ENCODE peak calls at places on chromosomes 6 and 20, in eight cellular contexts. One of them, this sample, is unnamed.

GRCh38 chr6:156794963-156795362 is 17.8 kb downstream of the ARID1B start:
- DNase-seq in fibroblast of lung: no peak
- DNase-seq in prostate gland: no peak
- DNase-seq in lung: no peak
- DNase-seq in mammary epithelial cell: no peak
- DNase-seq in kidney: no peak
- DNase-seq in GM23338: no peak
- DNase-seq in ovary: no peak
- DNase-seq in this sample: no peak

GRCh38 chr6:30770164-30770563 is 25.8 kb upstream of the IER3 start:
- DNase-seq in GM23338: no peak
- DNase-seq in fibroblast of lung: peak; percentile 30
- DNase-seq in kidney: no peak
- DNase-seq in ovary: no peak
- DNase-seq in prostate gland: no peak
- DNase-seq in lung: no peak
- DNase-seq in mammary epithelial cell: peak; percentile 41
- DNase-seq in this sample: no peak

GRCh38 chr6:31874836-31875572 is 3.8 kb downstream of the SLC44A4 start:
- DNase-seq in GM23338: no peak
- DNase-seq in ovary: no peak
- DNase-seq in prostate gland: peak; percentile 66
- DNase-seq in mammary epithelial cell: no peak
- DNase-seq in fibroblast of lung: peak; percentile 37
- DNase-seq in lung: no peak
- DNase-seq in kidney: no peak
- DNase-seq in this sample: no peak

GRCh38 chr6:154721460-154721859 is 11.8 kb upstream of the SCAF8 start:
- DNase-seq in kidney: no peak
- DNase-seq in ovary: no peak
- DNase-seq in fibroblast of lung: peak; percentile 46
- DNase-seq in lung: no peak
- DNase-seq in mammary epithelial cell: peak; percentile 98
- DNase-seq in prostate gland: no peak
- DNase-seq in GM23338: no peak
- DNase-seq in this sample: no peak

GRCh38 chr20:18702736-18703135 is 110.8 kb upstream of the SCP2D1 start:
- DNase-seq in lung: no peak
- DNase-seq in mammary epithelial cell: peak; percentile 49
- DNase-seq in prostate gland: no peak
- DNase-seq in fibroblast of lung: no peak
- DNase-seq in kidney: no peak
- DNase-seq in ovary: no peak
- DNase-seq in GM23338: no peak
- DNase-seq in this sample: no peak

GRCh38 chr6:126033696-126034095 is 47.4 kb downstream of the TRMT11 start:
- DNase-seq in prostate gland: peak; percentile 27
- DNase-seq in GM23338: peak; percentile 72
- DNase-seq in ovary: no peak
- DNase-seq in mammary epithelial cell: peak; percentile 58
- DNase-seq in fibroblast of lung: peak; percentile 95
- DNase-seq in kidney: no peak
- DNase-seq in lung: no peak
- DNase-seq in this sample: no peak

GRCh38 chr20:41386502-41387427 is 20.1 kb upstream of the EMILIN3 start:
- DNase-seq in GM23338: no peak
- DNase-seq in lung: no peak
- DNase-seq in mammary epithelial cell: no peak
- DNase-seq in kidney: no peak
- DNase-seq in ovary: no peak
- DNase-seq in fibroblast of lung: peak; percentile 62
- DNase-seq in prostate gland: no peak
- DNase-seq in this sample: no peak

GRCh38 chr6:130980310-130981032 is 82.6 kb downstream of the EPB41L2 start:
- DNase-seq in mammary epithelial cell: no peak
- DNase-seq in ovary: no peak
- DNase-seq in GM23338: no peak
- DNase-seq in kidney: no peak
- DNase-seq in prostate gland: no peak
- DNase-seq in fibroblast of lung: no peak
- DNase-seq in lung: no peak
- DNase-seq in this sample: no peak

GRCh38 chr6:16306334-16306733 is 67.9 kb downstream of the GMPR start:
- DNase-seq in lung: no peak
- DNase-seq in prostate gland: no peak
- DNase-seq in GM23338: peak; percentile 28
- DNase-seq in mammary epithelial cell: no peak
- DNase-seq in fibroblast of lung: no peak
- DNase-seq in ovary: no peak
- DNase-seq in kidney: no peak
- DNase-seq in this sample: no peak

GRCh38 chr6:119350202-119351004 is 842 bp upstream of the MAN1A1 start:
- DNase-seq in fibroblast of lung: peak; percentile 82
- DNase-seq in ovary: no peak
- DNase-seq in mammary epithelial cell: peak; percentile 38
- DNase-seq in GM23338: peak; percentile 31
- DNase-seq in lung: peak; percentile 39
- DNase-seq in kidney: no peak
- DNase-seq in prostate gland: no peak
- DNase-seq in this sample: no peak

GRCh38 chr6:137871299-137871698 is 4.2 kb downstream of the TNFAIP3 start:
- DNase-seq in kidney: no peak
- DNase-seq in mammary epithelial cell: no peak
- DNase-seq in lung: no peak
- DNase-seq in GM23338: no peak
- DNase-seq in fibroblast of lung: no peak
- DNase-seq in prostate gland: no peak
- DNase-seq in ovary: no peak
- DNase-seq in this sample: no peak

GRCh38 chr6:156645106-156645505 is 132.1 kb upstream of the ARID1B start:
- DNase-seq in lung: no peak
- DNase-seq in GM23338: no peak
- DNase-seq in kidney: peak; percentile 35
- DNase-seq in ovary: no peak
- DNase-seq in prostate gland: no peak
- DNase-seq in fibroblast of lung: peak; percentile 38
- DNase-seq in mammary epithelial cell: no peak
- DNase-seq in this sample: no peak

GRCh38 chr6:151535476-151536279 is 41.9 kb downstream of the CCDC170 start:
- DNase-seq in kidney: no peak
- DNase-seq in fibroblast of lung: no peak
- DNase-seq in mammary epithelial cell: no peak
- DNase-seq in prostate gland: no peak
- DNase-seq in lung: no peak
- DNase-seq in GM23338: no peak
- DNase-seq in ovary: no peak
- DNase-seq in this sample: no peak

GRCh38 chr20:36152266-36152665 is 2.3 kb upstream of the EPB41L1 start:
- DNase-seq in GM23338: no peak
- DNase-seq in ovary: no peak
- DNase-seq in mammary epithelial cell: no peak
- DNase-seq in kidney: peak; percentile 45
- DNase-seq in prostate gland: no peak
- DNase-seq in lung: no peak
- DNase-seq in fibroblast of lung: no peak
- DNase-seq in this sample: no peak
- H3K27ac ChIP-seq in GM23338: no peak overlapping the region
- H3K27ac ChIP-seq in ovary: no peak overlapping the region
- H3K27ac ChIP-seq in mammary epithelial cell: no peak overlapping the region
- H3K27ac ChIP-seq in kidney: peak overlapping the region; percentile 59
- H3K27ac ChIP-seq in prostate gland: peak overlapping the region; percentile 35
- H3K27ac ChIP-seq in lung: no peak overlapping the region
- H3K27ac ChIP-seq in fibroblast of lung: no peak overlapping the region
- H3K27ac ChIP-seq in this sample: peak overlapping the region; percentile 26

DNA sequence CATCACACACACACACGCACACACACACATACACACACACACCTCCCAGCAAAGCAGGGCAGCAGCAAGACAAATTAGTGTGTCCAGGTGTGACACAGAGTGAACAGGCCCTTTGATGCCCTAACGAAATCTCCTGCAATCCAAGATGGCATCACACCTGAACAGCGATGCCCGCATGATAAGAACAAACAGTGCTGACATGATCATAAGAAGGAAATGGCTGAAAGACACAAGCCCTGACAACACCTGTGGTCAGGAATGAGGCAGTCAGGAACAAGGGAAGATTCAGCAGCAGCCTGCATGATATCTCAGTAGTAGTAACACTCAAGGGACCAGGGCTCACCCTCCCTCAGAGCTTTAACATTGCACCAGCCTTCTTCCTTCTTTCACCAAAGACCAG is 156.9 kb downstream of the FAXC start:
- DNase-seq in fibroblast of lung: no peak
- DNase-seq in GM23338: no peak
- DNase-seq in mammary epithelial cell: peak; percentile 40
- DNase-seq in lung: no peak
- DNase-seq in prostate gland: no peak
- DNase-seq in ovary: no peak
- DNase-seq in kidney: no peak
- DNase-seq in this sample: no peak
- TF ChIP-seq CTCF in fibroblast of lung: no peak
- TF ChIP-seq CTCF in GM23338: no peak
- TF ChIP-seq CTCF in mammary epithelial cell: no peak
- TF ChIP-seq CTCF in lung: no peak
- TF ChIP-seq CTCF in prostate gland: no peak
- TF ChIP-seq CTCF in ovary: no peak
- TF ChIP-seq CTCF in kidney: no peak
- TF ChIP-seq CTCF in this sample: no peak

GRCh38 chr6:14655990-14656640 is 538.5 kb downstream of the CD83 start:
- DNase-seq in ovary: no peak
- DNase-seq in GM23338: no peak
- DNase-seq in mammary epithelial cell: no peak
- DNase-seq in fibroblast of lung: no peak
- DNase-seq in kidney: no peak
- DNase-seq in prostate gland: no peak
- DNase-seq in lung: no peak
- DNase-seq in this sample: no peak
- H3K4me3 ChIP-seq in ovary: no peak overlapping the region
- H3K4me3 ChIP-seq in GM23338: no peak overlapping the region
- H3K4me3 ChIP-seq in mammary epithelial cell: no peak overlapping the region
- H3K4me3 ChIP-seq in fibroblast of lung: no peak overlapping the region
- H3K4me3 ChIP-seq in kidney: no peak overlapping the region
- H3K4me3 ChIP-seq in prostate gland: no peak overlapping the region
- H3K4me3 ChIP-seq in lung: no peak overlapping the region
- H3K4me3 ChIP-seq in this sample: no peak overlapping the region

GRCh38 chr20:61435184-61435822 is 183.2 kb downstream of the CDH4 start:
- DNase-seq in fibroblast of lung: no peak
- DNase-seq in mammary epithelial cell: no peak
- DNase-seq in ovary: no peak
- DNase-seq in kidney: no peak
- DNase-seq in GM23338: no peak
- DNase-seq in prostate gland: no peak
- DNase-seq in lung: no peak
- DNase-seq in this sample: no peak

GRCh38 chr20:61435823-61436220 is 183.8 kb downstream of the CDH4 start:
- DNase-seq in kidney: peak; percentile 63
- DNase-seq in GM23338: no peak
- DNase-seq in mammary epithelial cell: no peak
- DNase-seq in lung: no peak
- DNase-seq in fibroblast of lung: no peak
- DNase-seq in prostate gland: no peak
- DNase-seq in ovary: no peak
- DNase-seq in this sample: no peak

GRCh38 chr20:61437280-61438206 is 185.5 kb downstream of the CDH4 start:
- DNase-seq in GM23338: peak; percentile 64
- DNase-seq in fibroblast of lung: peak; percentile 94
- DNase-seq in lung: no peak
- DNase-seq in kidney: peak; percentile 22
- DNase-seq in prostate gland: peak; percentile 27
- DNase-seq in mammary epithelial cell: peak; percentile 73
- DNase-seq in ovary: no peak
- DNase-seq in this sample: no peak

GRCh38 chr20:61436268-61436667 is 184.2 kb downstream of the CDH4 start:
- DNase-seq in lung: no peak
- DNase-seq in ovary: no peak
- DNase-seq in kidney: peak; percentile 11
- DNase-seq in fibroblast of lung: peak; percentile 39
- DNase-seq in GM23338: no peak
- DNase-seq in prostate gland: no peak
- DNase-seq in mammary epithelial cell: peak; percentile 90
- DNase-seq in this sample: no peak

GRCh38 chr20:61436674-61437279 is 184.7 kb downstream of the CDH4 start:
- DNase-seq in fibroblast of lung: peak; percentile 37
- DNase-seq in prostate gland: no peak
- DNase-seq in GM23338: peak; percentile 99
- DNase-seq in lung: no peak
- DNase-seq in ovary: no peak
- DNase-seq in kidney: peak; percentile 59
- DNase-seq in mammary epithelial cell: peak; percentile 98
- DNase-seq in this sample: no peak
- H3K27ac ChIP-seq in fibroblast of lung: peak overlapping the region; percentile 9
- H3K27ac ChIP-seq in prostate gland: no peak overlapping the region
- H3K27ac ChIP-seq in GM23338: peak overlapping the region; percentile 100
- H3K27ac ChIP-seq in lung: no peak overlapping the region
- H3K27ac ChIP-seq in ovary: no peak overlapping the region
- H3K27ac ChIP-seq in kidney: no peak overlapping the region
- H3K27ac ChIP-seq in mammary epithelial cell: peak overlapping the region; percentile 96
- H3K27ac ChIP-seq in this sample: no peak overlapping the region

GRCh38 chr20:49278036-49278816 is at the start of gene ZNFX1:
- DNase-seq in lung: peak; percentile 99
- DNase-seq in kidney: peak; percentile 100
- DNase-seq in fibroblast of lung: peak; percentile 98
- DNase-seq in prostate gland: peak; percentile 99
- DNase-seq in ovary: peak; percentile 99
- DNase-seq in GM23338: peak; percentile 99
- DNase-seq in mammary epithelial cell: peak; percentile 97
- DNase-seq in this sample: peak; percentile 99
- TF ChIP-seq CTCF in lung: no peak
- TF ChIP-seq CTCF in kidney: peak; percentile 2
- TF ChIP-seq CTCF in fibroblast of lung: no peak
- TF ChIP-seq CTCF in prostate gland: no peak
- TF ChIP-seq CTCF in ovary: peak; percentile 18
- TF ChIP-seq CTCF in GM23338: no peak
- TF ChIP-seq CTCF in mammary epithelial cell: no peak
- TF ChIP-seq CTCF in this sample: no peak

GRCh38 chr6:5499644-5500306 is 238.5 kb downstream of the FARS2 start:
- DNase-seq in fibroblast of lung: peak; percentile 58
- DNase-seq in mammary epithelial cell: peak; percentile 62
- DNase-seq in kidney: no peak
- DNase-seq in prostate gland: no peak
- DNase-seq in ovary: no peak
- DNase-seq in lung: no peak
- DNase-seq in GM23338: no peak
- DNase-seq in this sample: no peak

GRCh38 chr6:5497896-5498578 is 236.7 kb downstream of the FARS2 start:
- DNase-seq in prostate gland: no peak
- DNase-seq in ovary: no peak
- DNase-seq in mammary epithelial cell: no peak
- DNase-seq in lung: no peak
- DNase-seq in GM23338: no peak
- DNase-seq in fibroblast of lung: peak; percentile 62
- DNase-seq in kidney: no peak
- DNase-seq in this sample: no peak

GRCh38 chr6:5493806-5494205 is 232.5 kb downstream of the FARS2 start:
- DNase-seq in GM23338: no peak
- DNase-seq in kidney: no peak
- DNase-seq in fibroblast of lung: no peak
- DNase-seq in ovary: no peak
- DNase-seq in prostate gland: no peak
- DNase-seq in lung: no peak
- DNase-seq in mammary epithelial cell: no peak
- DNase-seq in this sample: no peak

GRCh38 chr6:5501837-5502236 is 240.5 kb downstream of the FARS2 start:
- DNase-seq in fibroblast of lung: no peak
- DNase-seq in lung: no peak
- DNase-seq in prostate gland: no peak
- DNase-seq in ovary: no peak
- DNase-seq in mammary epithelial cell: no peak
- DNase-seq in kidney: no peak
- DNase-seq in GM23338: no peak
- DNase-seq in this sample: no peak

GRCh38 chr6:5498579-5498899 is 237.2 kb downstream of the FARS2 start:
- DNase-seq in mammary epithelial cell: no peak
- DNase-seq in kidney: no peak
- DNase-seq in lung: no peak
- DNase-seq in fibroblast of lung: no peak
- DNase-seq in prostate gland: no peak
- DNase-seq in ovary: no peak
- DNase-seq in GM23338: no peak
- DNase-seq in this sample: no peak
- H3K4me3 ChIP-seq in mammary epithelial cell: no peak overlapping the region
- H3K4me3 ChIP-seq in kidney: no peak overlapping the region
- H3K4me3 ChIP-seq in lung: no peak overlapping the region
- H3K4me3 ChIP-seq in fibroblast of lung: peak overlapping the region; percentile 24
- H3K4me3 ChIP-seq in prostate gland: no peak overlapping the region
- H3K4me3 ChIP-seq in ovary: no peak overlapping the region
- H3K4me3 ChIP-seq in GM23338: no peak overlapping the region
- H3K4me3 ChIP-seq in this sample: no peak overlapping the region